ENCODE peak calls at places on chromosome 10, in eight cellular contexts. J, U, Q, G, N, O, I and W are unnamed samples.

GRCh38 chr10:46305430-46305808 is 18.6 kb downstream of the ANTXRL start:
- DNase-seq in J (no peak), U (no peak), Q (no peak), G (no peak), N (no peak), O (no peak), I (no peak), W (no peak)

GRCh38 chr10:98613446-98613845 is 166.7 kb upstream of the HPS1 start:
- DNase-seq in J (no peak), U (no peak), Q (no peak), G (no peak), N (no peak), O (no peak), I (no peak), W (no peak)

GRCh38 chr10:108086502-108086901 is 922.0 kb upstream of the SORCS1 start:
- DNase-seq in J (no peak), U (no peak), Q (no peak), G (no peak), N (no peak), O (no peak), I (no peak), W (no peak)

GRCh38 chr10:89074120-89074519 is 83.5 kb downstream of the FAS start:
- DNase-seq in J (no peak), U (peak), Q (peak), G (no peak), N (no peak), O (no peak), I (no peak), W (no peak)

GRCh38 chr10:73894245-73894971 is 16.5 kb upstream of the PLAU start:
- DNase-seq in J (no peak), U (no peak), Q (peak), G (no peak), N (peak), O (no peak), I (no peak), W (no peak)

GRCh38 chr10:3172081-3172445 is 519 bp downstream of the PITRM1 start:
- DNase-seq in J (no peak), U (peak), Q (peak), G (no peak), N (no peak), O (no peak), I (peak), W (no peak)

GRCh38 chr10:63470928-63471327 is 5.2 kb upstream of the JMJD1C start:
- DNase-seq in J (no peak), U (no peak), Q (no peak), G (no peak), N (no peak), O (no peak), I (no peak), W (no peak)

GRCh38 chr10:100710151-100710871 is 35.1 kb upstream of the PAX2 start:
- DNase-seq in J (no peak), U (no peak), Q (no peak), G (no peak), N (no peak), O (no peak), I (peak), W (no peak)

GRCh38 chr10:10642741-10643280 is 374.9 kb upstream of the CELF2 start:
- DNase-seq in J (no peak), U (peak), Q (no peak), G (no peak), N (no peak), O (no peak), I (peak), W (no peak)

GRCh38 chr10:103763374-103764202 is 91.8 kb downstream of the SH3PXD2A start:
- DNase-seq in J (no peak), U (no peak), Q (peak), G (no peak), N (peak), O (no peak), I (no peak), W (peak)

GRCh38 chr10:126520918-126521317 is 132.6 kb upstream of the ADAM12 start:
- DNase-seq in J (no peak), U (no peak), Q (no peak), G (no peak), N (no peak), O (no peak), I (no peak), W (no peak)

GRCh38 chr10:51683031-51683830 is 16.2 kb downstream of the CSTF2T start:
- DNase-seq in J (no peak), U (no peak), Q (no peak), G (no peak), N (no peak), O (no peak), I (no peak), W (no peak)

GRCh38 chr10:132981173-132981555 is 38.8 kb upstream of the CFAP46 start:
- DNase-seq in J (no peak), U (peak), Q (no peak), G (no peak), N (no peak), O (peak), I (no peak), W (no peak)

GRCh38 chr10:129809431-129809830 is 154.6 kb downstream of the EBF3 start:
- DNase-seq in J (no peak), U (no peak), Q (no peak), G (no peak), N (no peak), O (no peak), I (no peak), W (no peak)

GRCh38 chr10:511849-512191 is 177.6 kb downstream of the DIP2C start:
- DNase-seq in J (no peak), U (peak), Q (no peak), G (no peak), N (no peak), O (no peak), I (peak), W (no peak)

GRCh38 chr10:93334901-93335312 is 147.2 kb downstream of the MYOF start:
- DNase-seq in J (peak), U (no peak), Q (peak), G (no peak), N (peak), O (no peak), I (no peak), W (peak)

GRCh38 chr10:103545771-103546281 is 52.3 kb downstream of the NEURL1 start:
- DNase-seq in J (no peak), U (no peak), Q (no peak), G (no peak), N (no peak), O (no peak), I (no peak), W (no peak)

GRCh38 chr10:1762066-1762465 is 24.7 kb upstream of the ADARB2 start:
- DNase-seq in J (no peak), U (no peak), Q (no peak), G (no peak), N (no peak), O (no peak), I (no peak), W (no peak)

GRCh38 chr10:15541376-15541775 is 170.3 kb upstream of the FAM171A1 start:
- DNase-seq in J (no peak), U (no peak), Q (no peak), G (no peak), N (no peak), O (no peak), I (no peak), W (no peak)

GRCh38 chr10:122592161-122592560 is 31.6 kb downstream of the DMBT1 start:
- DNase-seq in J (no peak), U (no peak), Q (no peak), G (no peak), N (no peak), O (no peak), I (no peak), W (no peak)

GRCh38 chr10:129655007-129655678 is 188.1 kb downstream of the MGMT start:
- DNase-seq in J (no peak), U (no peak), Q (no peak), G (no peak), N (no peak), O (no peak), I (no peak), W (no peak)

GRCh38 chr10:12332572-12333381 is 16.6 kb upstream of the CAMK1D start:
- DNase-seq in J (no peak), U (no peak), Q (no peak), G (no peak), N (no peak), O (no peak), I (no peak), W (no peak)

GRCh38 chr10:8800426-8800825 is 745.9 kb downstream of the GATA3 start:
- DNase-seq in J (no peak), U (no peak), Q (no peak), G (no peak), N (no peak), O (no peak), I (no peak), W (no peak)

GRCh38 chr10:80415734-80416281 is 7.5 kb downstream of the PRXL2A start:
- DNase-seq in J (no peak), U (no peak), Q (no peak), G (no peak), N (no peak), O (no peak), I (no peak), W (no peak)

GRCh38 chr10:68876246-68876918 is 24.7 kb upstream of the DDX50 start:
- DNase-seq in J (no peak), U (no peak), Q (no peak), G (no peak), N (no peak), O (no peak), I (peak), W (no peak)

GRCh38 chr10:48306870-48307531 is 524 bp downstream of the MAPK8 start:
- DNase-seq in J (no peak), U (peak), Q (peak), G (no peak), N (peak), O (peak), I (peak), W (peak)

GRCh38 chr10:126536148-126536547 is 134.3 kb downstream of the C10orf90 start:
- DNase-seq in J (no peak), U (no peak), Q (no peak), G (no peak), N (no peak), O (no peak), I (peak), W (peak)

GRCh38 chr10:102133373-102134195 is 744 bp downstream of the PPRC1 start:
- DNase-seq in J (no peak), U (peak), Q (peak), G (peak), N (peak), O (peak), I (peak), W (peak)

GRCh38 chr10:71547841-71548493 is 151.2 kb downstream of the CDH23 start:
- DNase-seq in J (no peak), U (peak), Q (peak), G (no peak), N (no peak), O (no peak), I (peak), W (no peak)

GRCh38 chr10:86685416-86685815 is 17.1 kb downstream of the LDB3 start:
- DNase-seq in J (no peak), U (peak), Q (no peak), G (no peak), N (no peak), O (no peak), I (no peak), W (no peak)

GRCh38 chr10:80664071-80664680 is 126.5 kb downstream of the SH2D4B start:
- DNase-seq in J (peak), U (peak), Q (peak), G (peak), N (peak), O (peak), I (peak), W (peak)

GRCh38 chr10:106746888-106747287 is 417.6 kb downstream of the SORCS1 start:
- DNase-seq in J (no peak), U (no peak), Q (no peak), G (no peak), N (no peak), O (no peak), I (no peak), W (no peak)

GRCh38 chr10:11255796-11256444 is 238.2 kb downstream of the CELF2 start:
- DNase-seq in J (no peak), U (no peak), Q (no peak), G (no peak), N (no peak), O (no peak), I (no peak), W (no peak)

GRCh38 chr10:43122096-43122495 is 16.1 kb upstream of the CSGALNACT2 start:
- DNase-seq in J (no peak), U (no peak), Q (no peak), G (no peak), N (no peak), O (no peak), I (no peak), W (no peak)

GRCh38 chr10:110141747-110142625 is 65.4 kb upstream of the MXI1 start:
- DNase-seq in J (no peak), U (peak), Q (no peak), G (no peak), N (no peak), O (no peak), I (peak), W (peak)

GRCh38 chr10:94361161-94361794 is 1.5 kb downstream of the NOC3L start:
- DNase-seq in J (peak), U (no peak), Q (no peak), G (no peak), N (no peak), O (no peak), I (no peak), W (peak)

GRCh38 chr10:24128066-24128751 is 80.7 kb upstream of the KIAA1217 start:
- DNase-seq in J (no peak), U (no peak), Q (no peak), G (no peak), N (no peak), O (no peak), I (no peak), W (peak)

GRCh38 chr10:3959370-3960266 is 174.6 kb upstream of the KLF6 start:
- DNase-seq in J (no peak), U (no peak), Q (no peak), G (no peak), N (no peak), O (no peak), I (no peak), W (no peak)

GRCh38 chr10:69953851-69954250 is 98.8 kb upstream of the MACROH2A2 start:
- DNase-seq in J (no peak), U (no peak), Q (no peak), G (no peak), N (peak), O (peak), I (no peak), W (no peak)